ENCODE peak calls at places on chromosomes 4 and X, in eight cellular contexts. R is aorta; V is pons; I is activated CD4-positive, alpha-beta T cell treated with anti-CD3 and anti-CD28 coated beads for 48 hours; N is hypothalamus; W is H54; J is neural progenitor cell; T is left colon. Y is an unnamed sample.

GRCh38 chrX:136059350-136059749 is 74.1 kb downstream of the SLC9A6 start:
- DNase-seq in R (no peak), V (no peak), I (no peak), N (no peak), W (no peak), J (no peak), T (no peak), Y (no peak)

GRCh38 chrX:3443186-3443585 is 96.7 kb upstream of the MXRA5 start:
- DNase-seq in R (no peak), V (no peak), I (no peak), N (no peak), W (no peak), J (no peak), T (no peak), Y (no peak)

GRCh38 chrX:65985922-65986588 is 53.8 kb downstream of the VSIG4 start:
- DNase-seq in R (no peak), V (peak), I (peak), N (no peak), W (peak), J (peak), T (no peak), Y (no peak)

GRCh38 chr4:103415801-103416200 is 217.7 kb upstream of the CENPE start:
- DNase-seq in R (no peak), V (no peak), I (no peak), N (no peak), W (no peak), J (no peak), T (no peak), Y (no peak)

GRCh38 chrX:47187106-47187677 is 6.4 kb upstream of the UBA1 start:
- DNase-seq in R (peak), V (no peak), I (no peak), N (no peak), W (no peak), J (no peak), T (no peak), Y (no peak)

GRCh38 chrX:135327299-135327698 is 18.0 kb downstream of the ETDC start:
- DNase-seq in R (no peak), V (no peak), I (no peak), N (no peak), W (peak), J (no peak), T (no peak), Y (no peak)

GRCh38 chr4:92101609-92102231 is 202.0 kb upstream of the GRID2 start:
- DNase-seq in R (no peak), V (no peak), I (no peak), N (no peak), W (peak), J (no peak), T (no peak), Y (no peak)

GRCh38 chr4:64341711-64342110 is 67.5 kb downstream of the TECRL start:
- DNase-seq in R (no peak), V (no peak), I (no peak), N (no peak), W (no peak), J (no peak), T (no peak), Y (no peak)

GRCh38 chr4:88803600-88804096 is 106.0 kb upstream of the NAP1L5 start:
- DNase-seq in R (no peak), V (peak), I (peak), N (no peak), W (peak), J (no peak), T (no peak), Y (no peak)

GRCh38 chr4:7788687-7789425 is 150.8 kb downstream of the AFAP1 start:
- DNase-seq in R (no peak), V (no peak), I (no peak), N (no peak), W (no peak), J (no peak), T (no peak), Y (no peak)

GRCh38 chrX:92247076-92247475 is 467.9 kb downstream of the PCDH11X start:
- DNase-seq in R (no peak), V (no peak), I (no peak), N (no peak), W (peak), J (no peak), T (no peak), Y (no peak)

GRCh38 chr4:65393078-65393477 is 277.2 kb downstream of the EPHA5 start:
- DNase-seq in R (no peak), V (no peak), I (no peak), N (no peak), W (no peak), J (no peak), T (no peak), Y (no peak)

GRCh38 chrX:71910526-71911022 is at the start of gene NHSL2:
- DNase-seq in R (no peak), V (no peak), I (peak), N (no peak), W (no peak), J (peak), T (no peak), Y (no peak)

GRCh38 chrX:9829308-9830267 is 43.4 kb downstream of the SHROOM2 start:
- DNase-seq in R (no peak), V (no peak), I (peak), N (no peak), W (peak), J (no peak), T (no peak), Y (no peak)

GRCh38 chr4:61511716-61512488 is 311.8 kb downstream of the ADGRL3 start:
- DNase-seq in R (no peak), V (no peak), I (no peak), N (no peak), W (peak), J (no peak), T (no peak), Y (no peak)

GRCh38 chr4:120667102-120667501 is 255.4 kb downstream of the PRDM5 start:
- DNase-seq in R (no peak), V (no peak), I (no peak), N (no peak), W (no peak), J (no peak), T (no peak), Y (no peak)

GRCh38 chr4:71333960-71334951 is 4.6 kb upstream of the SLC4A4 start:
- DNase-seq in R (no peak), V (no peak), I (no peak), N (no peak), W (no peak), J (no peak), T (no peak), Y (no peak)

GRCh38 chr4:181301735-181302380 is 941.3 kb upstream of the TENM3 start:
- DNase-seq in R (no peak), V (peak), I (peak), N (no peak), W (no peak), J (peak), T (peak), Y (no peak)

GRCh38 chr4:53935780-53936179 is 128.6 kb downstream of the CHIC2 start:
- DNase-seq in R (no peak), V (no peak), I (no peak), N (no peak), W (no peak), J (no peak), T (no peak), Y (no peak)

GRCh38 chr4:915041-915474 is 17.1 kb downstream of the GAK start:
- DNase-seq in R (peak), V (peak), I (no peak), N (no peak), W (no peak), J (no peak), T (no peak), Y (no peak)

GRCh38 chrX:17038681-17039161 is 92.3 kb downstream of the REPS2 start:
- DNase-seq in R (no peak), V (peak), I (no peak), N (no peak), W (no peak), J (no peak), T (no peak), Y (no peak)

GRCh38 chr4:18319456-18319855 is 297.9 kb upstream of the LCORL start:
- DNase-seq in R (no peak), V (no peak), I (no peak), N (no peak), W (no peak), J (no peak), T (no peak), Y (no peak)

GRCh38 chr4:124212835-124213640 is 499.5 kb downstream of the ANKRD50 start:
- DNase-seq in R (peak), V (no peak), I (no peak), N (no peak), W (no peak), J (no peak), T (no peak), Y (no peak)

GRCh38 chrX:46326161-46326560 is 219.1 kb downstream of the ZNF674 start:
- DNase-seq in R (no peak), V (no peak), I (no peak), N (no peak), W (no peak), J (no peak), T (no peak), Y (no peak)

GRCh38 chr4:3074846-3075651 is 568 bp downstream of the HTT start:
- DNase-seq in R (peak), V (peak), I (peak), N (peak), W (peak), J (peak), T (peak), Y (no peak)

GRCh38 chr4:108342325-108342986 is 173.7 kb upstream of the LEF1 start:
- DNase-seq in R (no peak), V (peak), I (peak), N (no peak), W (no peak), J (no peak), T (no peak), Y (peak)

GRCh38 chrX:67604979-67605703 is 61.3 kb downstream of the AR start:
- DNase-seq in R (no peak), V (no peak), I (no peak), N (no peak), W (peak), J (no peak), T (no peak), Y (no peak)

GRCh38 chrX:96756491-96756890 is 71.8 kb downstream of the DIAPH2 start:
- DNase-seq in R (no peak), V (no peak), I (no peak), N (no peak), W (no peak), J (no peak), T (no peak), Y (no peak)

Y was measured in esophagus muscularis mucosa.